ENCODE peak calls at places on chromosome 17, in six cellular contexts. One of them, this sample, is unnamed.

GRCh38 chr17:27995554-27995953 is 46.9 kb upstream of the NLK start:
- DNase-seq in stomach: no peak
- DNase-seq in upper lobe of left lung: no peak
- DNase-seq in ovary: no peak
- DNase-seq in body of pancreas: no peak
- DNase-seq in lower leg skin: no peak
- DNase-seq in this sample: no peak

GRCh38 chr17:14910916-14911315 is 354.2 kb downstream of the PMP22 start:
- DNase-seq in stomach: no peak
- DNase-seq in upper lobe of left lung: no peak
- DNase-seq in ovary: no peak
- DNase-seq in body of pancreas: no peak
- DNase-seq in lower leg skin: no peak
- DNase-seq in this sample: no peak

GRCh38 chr17:65323055-65323454 is 185.9 kb downstream of the RGS9 start:
- DNase-seq in stomach: no peak
- DNase-seq in upper lobe of left lung: no peak
- DNase-seq in ovary: no peak
- DNase-seq in body of pancreas: no peak
- DNase-seq in lower leg skin: no peak
- DNase-seq in this sample: no peak

GRCh38 chr17:71127416-71127815 is 958.1 kb downstream of the KCNJ2 start:
- DNase-seq in stomach: no peak
- DNase-seq in upper lobe of left lung: no peak
- DNase-seq in ovary: no peak
- DNase-seq in body of pancreas: no peak
- DNase-seq in lower leg skin: no peak
- DNase-seq in this sample: no peak

GRCh38 chr17:82160081-82160480 is 52.6 kb downstream of the CCDC57 start:
- DNase-seq in stomach: no peak
- DNase-seq in upper lobe of left lung: no peak
- DNase-seq in ovary: no peak
- DNase-seq in body of pancreas: no peak
- DNase-seq in lower leg skin: no peak
- DNase-seq in this sample: no peak

GRCh38 chr17:64281962-64282752 is 19.1 kb upstream of the TEX2 start:
- DNase-seq in stomach: peak
- DNase-seq in upper lobe of left lung: peak
- DNase-seq in ovary: peak
- DNase-seq in body of pancreas: peak
- DNase-seq in lower leg skin: no peak
- DNase-seq in this sample: peak

GRCh38 chr17:44772308-44773024 is 13.7 kb downstream of the ADAM11 start:
- DNase-seq in stomach: no peak
- DNase-seq in upper lobe of left lung: no peak
- DNase-seq in ovary: peak
- DNase-seq in body of pancreas: no peak
- DNase-seq in lower leg skin: no peak
- DNase-seq in this sample: no peak

GRCh38 chr17:75832164-75832651 is 12.0 kb downstream of the UNC13D start:
- DNase-seq in stomach: peak
- DNase-seq in upper lobe of left lung: peak
- DNase-seq in ovary: no peak
- DNase-seq in body of pancreas: no peak
- DNase-seq in lower leg skin: no peak
- DNase-seq in this sample: peak

GRCh38 chr17:77478899-77479298 is 338.1 kb downstream of the SEC14L1 start:
- DNase-seq in stomach: no peak
- DNase-seq in upper lobe of left lung: peak
- DNase-seq in ovary: no peak
- DNase-seq in body of pancreas: no peak
- DNase-seq in lower leg skin: no peak
- DNase-seq in this sample: no peak

GRCh38 chr17:81337449-81337848 is 42.3 kb upstream of the SLC38A10 start:
- DNase-seq in stomach: peak
- DNase-seq in upper lobe of left lung: peak
- DNase-seq in ovary: peak
- DNase-seq in body of pancreas: peak
- DNase-seq in lower leg skin: no peak
- DNase-seq in this sample: no peak

GRCh38 chr17:18002171-18002570 is 29.5 kb downstream of the DRC3 start:
- DNase-seq in stomach: no peak
- DNase-seq in upper lobe of left lung: no peak
- DNase-seq in ovary: no peak
- DNase-seq in body of pancreas: no peak
- DNase-seq in lower leg skin: no peak
- DNase-seq in this sample: no peak

GRCh38 chr17:41065829-41066624 is at the start of gene KRTAP2-4:
- DNase-seq in stomach: no peak
- DNase-seq in upper lobe of left lung: no peak
- DNase-seq in ovary: no peak
- DNase-seq in body of pancreas: no peak
- DNase-seq in lower leg skin: no peak
- DNase-seq in this sample: peak

GRCh38 chr17:49862781-49863331 is 15.0 kb upstream of the TAC4 start:
- DNase-seq in stomach: no peak
- DNase-seq in upper lobe of left lung: peak
- DNase-seq in ovary: no peak
- DNase-seq in body of pancreas: no peak
- DNase-seq in lower leg skin: no peak
- DNase-seq in this sample: no peak

DNA sequence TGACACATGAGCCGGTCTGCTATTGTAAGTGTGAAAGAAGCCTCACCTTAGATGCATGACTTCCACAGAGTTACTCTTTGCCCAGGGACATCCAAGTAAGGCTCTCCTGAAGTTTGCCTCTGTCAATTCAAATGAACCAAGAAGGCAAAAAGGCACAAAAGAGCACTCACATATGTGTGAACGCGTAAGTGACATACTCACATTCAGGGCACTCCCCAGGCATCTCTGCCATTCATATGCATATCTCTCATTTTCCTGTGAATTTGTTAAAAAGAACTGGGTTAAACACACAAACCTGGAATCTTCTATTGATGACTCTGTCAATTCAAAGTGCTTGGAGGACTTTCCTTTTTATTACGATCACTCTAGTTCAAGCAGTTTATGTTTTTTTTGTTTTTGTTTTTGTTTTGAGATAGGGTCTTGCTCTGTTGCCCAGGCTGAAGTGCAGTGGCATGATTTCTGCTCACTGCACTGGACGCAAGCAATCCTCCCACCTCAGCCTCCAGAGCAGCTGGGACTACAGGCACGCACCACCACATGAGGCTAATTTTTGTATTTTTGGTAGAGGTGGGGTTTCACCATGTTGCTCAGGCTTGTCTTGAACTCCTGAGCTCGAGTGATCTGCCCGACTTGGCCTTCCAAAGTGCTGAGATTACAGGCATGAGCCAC is 49.4 kb downstream of the DUSP14 start:
- DNase-seq in stomach: no peak
- DNase-seq in upper lobe of left lung: no peak
- DNase-seq in ovary: no peak
- DNase-seq in body of pancreas: no peak
- DNase-seq in lower leg skin: peak
- DNase-seq in this sample: no peak
- TF ChIP-seq POLR2A in stomach: no peak
- TF ChIP-seq POLR2A in upper lobe of left lung: no peak
- TF ChIP-seq POLR2A in ovary: no peak
- TF ChIP-seq POLR2A in body of pancreas: no peak
- TF ChIP-seq POLR2A in lower leg skin: no peak
- TF ChIP-seq POLR2A in this sample: no peak

GRCh38 chr17:7613769-7614421 is 802 bp downstream of the FXR2 start:
- DNase-seq in stomach: no peak
- DNase-seq in upper lobe of left lung: no peak
- DNase-seq in ovary: no peak
- DNase-seq in body of pancreas: no peak
- DNase-seq in lower leg skin: no peak
- DNase-seq in this sample: peak

GRCh38 chr17:7615265-7615747 is 609 bp upstream of the FXR2 start:
- DNase-seq in stomach: no peak
- DNase-seq in upper lobe of left lung: no peak
- DNase-seq in ovary: no peak
- DNase-seq in body of pancreas: no peak
- DNase-seq in lower leg skin: no peak
- DNase-seq in this sample: no peak

GRCh38 chr17:7611635-7612293 is 2.9 kb downstream of the FXR2 start:
- DNase-seq in stomach: no peak
- DNase-seq in upper lobe of left lung: no peak
- DNase-seq in ovary: no peak
- DNase-seq in body of pancreas: no peak
- DNase-seq in lower leg skin: no peak
- DNase-seq in this sample: no peak

GRCh38 chr17:7612294-7612640 is 2.4 kb downstream of the FXR2 start:
- DNase-seq in stomach: no peak
- DNase-seq in upper lobe of left lung: no peak
- DNase-seq in ovary: no peak
- DNase-seq in body of pancreas: no peak
- DNase-seq in lower leg skin: no peak
- DNase-seq in this sample: no peak

DNA sequence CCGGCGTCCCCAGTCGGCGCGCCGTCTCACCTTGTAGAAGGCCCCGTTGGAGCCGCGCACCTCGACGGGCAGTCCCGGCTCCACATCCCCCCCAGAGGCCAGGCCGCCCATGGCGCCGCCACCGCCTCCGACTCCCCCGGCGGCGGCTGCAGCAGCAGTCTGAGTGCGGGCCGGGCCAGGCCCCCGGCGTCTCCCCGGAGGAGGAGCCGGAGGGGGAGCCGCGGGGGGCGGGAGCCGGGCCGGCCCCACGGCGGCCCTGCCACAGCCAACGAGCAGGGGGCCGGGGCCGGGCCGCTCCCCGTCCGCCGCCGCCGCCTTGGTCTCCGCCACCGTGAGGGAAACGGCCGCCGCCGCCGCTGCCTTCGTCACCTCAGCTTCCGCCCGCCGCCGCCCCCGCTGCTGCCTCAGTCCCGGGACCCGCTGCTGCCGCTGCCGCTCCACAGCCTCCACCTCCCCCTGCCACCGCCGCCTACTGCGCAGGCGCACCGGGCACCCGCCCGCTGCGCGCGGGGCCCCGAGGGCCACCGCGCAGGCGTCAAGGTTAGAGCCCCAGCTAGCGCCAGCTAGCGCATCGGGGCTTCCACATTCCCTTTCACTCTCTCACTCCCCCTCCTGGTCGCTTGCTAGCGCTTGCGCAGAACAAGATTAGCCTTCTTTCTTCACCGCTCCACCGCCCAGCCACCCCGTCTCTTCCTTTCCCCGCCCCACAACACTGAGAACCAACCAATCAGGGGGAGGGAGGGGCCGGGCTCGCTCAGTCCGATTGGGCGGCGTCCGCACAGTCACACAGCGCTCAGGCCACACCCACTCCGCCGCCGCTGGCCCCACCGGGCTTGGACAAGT is at the start of gene FXR2:
- DNase-seq in stomach: peak
- DNase-seq in upper lobe of left lung: peak
- DNase-seq in ovary: peak
- DNase-seq in body of pancreas: peak
- DNase-seq in lower leg skin: peak
- DNase-seq in this sample: peak
- TF ChIP-seq POLR2A in stomach: no peak
- TF ChIP-seq POLR2A in upper lobe of left lung: peak
- TF ChIP-seq POLR2A in ovary: peak
- TF ChIP-seq POLR2A in body of pancreas: peak
- TF ChIP-seq POLR2A in lower leg skin: peak
- TF ChIP-seq POLR2A in this sample: peak

GRCh38 chr17:79020631-79021301 is 3.2 kb upstream of the C1QTNF1 start:
- DNase-seq in stomach: no peak
- DNase-seq in upper lobe of left lung: no peak
- DNase-seq in ovary: no peak
- DNase-seq in body of pancreas: peak
- DNase-seq in lower leg skin: peak
- DNase-seq in this sample: no peak

GRCh38 chr17:79023886-79024771 is at the start of gene C1QTNF1:
- DNase-seq in stomach: peak
- DNase-seq in upper lobe of left lung: peak
- DNase-seq in ovary: peak
- DNase-seq in body of pancreas: peak
- DNase-seq in lower leg skin: peak
- DNase-seq in this sample: no peak

GRCh38 chr17:79023180-79023705 is 726 bp upstream of the C1QTNF1 start:
- DNase-seq in stomach: no peak
- DNase-seq in upper lobe of left lung: no peak
- DNase-seq in ovary: no peak
- DNase-seq in body of pancreas: peak
- DNase-seq in lower leg skin: peak
- DNase-seq in this sample: no peak

GRCh38 chr17:79024901-79025737 is 1.1 kb downstream of the C1QTNF1 start:
- DNase-seq in stomach: peak
- DNase-seq in upper lobe of left lung: peak
- DNase-seq in ovary: no peak
- DNase-seq in body of pancreas: peak
- DNase-seq in lower leg skin: peak
- DNase-seq in this sample: no peak

GRCh38 chr17:79022507-79022991 is 1.4 kb upstream of the C1QTNF1 start:
- DNase-seq in stomach: peak
- DNase-seq in upper lobe of left lung: peak
- DNase-seq in ovary: peak
- DNase-seq in body of pancreas: peak
- DNase-seq in lower leg skin: peak
- DNase-seq in this sample: no peak
- TF ChIP-seq POLR2A in stomach: no peak
- TF ChIP-seq POLR2A in upper lobe of left lung: peak
- TF ChIP-seq POLR2A in ovary: no peak
- TF ChIP-seq POLR2A in body of pancreas: no peak
- TF ChIP-seq POLR2A in lower leg skin: no peak
- TF ChIP-seq POLR2A in this sample: no peak

GRCh38 chr17:3798273-3799180 is 2.5 kb downstream of the ITGAE start:
- DNase-seq in stomach: no peak
- DNase-seq in upper lobe of left lung: peak
- DNase-seq in ovary: peak
- DNase-seq in body of pancreas: no peak
- DNase-seq in lower leg skin: no peak
- DNase-seq in this sample: no peak
- TF ChIP-seq POLR2A in stomach: no peak
- TF ChIP-seq POLR2A in upper lobe of left lung: peak
- TF ChIP-seq POLR2A in ovary: no peak
- TF ChIP-seq POLR2A in body of pancreas: no peak
- TF ChIP-seq POLR2A in lower leg skin: no peak
- TF ChIP-seq POLR2A in this sample: no peak

DNA sequence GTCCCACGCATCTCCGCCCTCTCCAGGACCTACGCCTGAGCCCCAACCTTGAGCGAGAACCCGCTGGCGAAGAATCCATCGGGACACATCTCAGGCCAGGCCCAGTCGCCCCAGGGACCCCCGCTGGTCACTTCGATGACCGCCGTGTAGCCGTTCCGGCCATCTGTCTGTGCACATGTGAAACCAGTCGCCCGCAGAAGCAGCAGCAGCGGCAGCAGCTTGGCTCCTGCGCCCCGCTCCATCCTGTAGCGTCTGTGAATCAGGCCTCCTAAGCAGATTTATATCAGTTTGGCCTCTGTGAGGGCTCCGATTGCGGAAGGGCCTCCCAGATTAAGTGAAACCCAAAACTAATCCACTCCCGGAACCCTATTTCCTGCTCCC is at the start of gene VMO1:
- DNase-seq in stomach: no peak
- DNase-seq in upper lobe of left lung: no peak
- DNase-seq in ovary: no peak
- DNase-seq in body of pancreas: peak
- DNase-seq in lower leg skin: peak
- DNase-seq in this sample: no peak
- TF ChIP-seq POLR2A in stomach: no peak
- TF ChIP-seq POLR2A in upper lobe of left lung: no peak
- TF ChIP-seq POLR2A in ovary: no peak
- TF ChIP-seq POLR2A in body of pancreas: peak
- TF ChIP-seq POLR2A in lower leg skin: no peak
- TF ChIP-seq POLR2A in this sample: no peak

GRCh38 chr17:68291836-68292688 is 767 bp downstream of the ARSG start:
- DNase-seq in stomach: peak
- DNase-seq in upper lobe of left lung: peak
- DNase-seq in ovary: peak
- DNase-seq in body of pancreas: peak
- DNase-seq in lower leg skin: peak
- DNase-seq in this sample: peak
- TF ChIP-seq POLR2A in stomach: peak
- TF ChIP-seq POLR2A in upper lobe of left lung: peak
- TF ChIP-seq POLR2A in ovary: no peak
- TF ChIP-seq POLR2A in body of pancreas: peak
- TF ChIP-seq POLR2A in lower leg skin: peak
- TF ChIP-seq POLR2A in this sample: peak

This sample was measured in H54.